ENCODE peak calls at places on chromosomes 16 and 17, in ten cellular contexts. J, A, F, W, C, S, V, K, Z and H are unnamed samples.
A peak's percentile ranks its signal among the peaks of the same experiment; 100 is the strongest.

GRCh38 chr17:69640073-69640472 is 225.6 kb downstream of the MAP2K6 start:
- DNase-seq in F (no peak), Z (no peak), V (no peak), K (no peak), S (no peak), C (no peak), J (no peak), A (no peak), W (no peak), H (no peak)

GRCh38 chr17:1087381-1088241 is 90.7 kb downstream of the TIMM22 start:
- DNase-seq in C (no peak), J (peak; percentile 49), A (no peak), W (no peak), F (peak; percentile 81), V (no peak), S (peak; percentile 74), Z (no peak), K (peak; percentile 95), H (peak; percentile 83)

GRCh38 chr16:85460983-85461813 is 151.9 kb upstream of the GSE1 start:
- DNase-seq in S (peak; percentile 78), K (peak; percentile 94), A (no peak), V (peak; percentile 8), F (no peak), J (no peak), Z (no peak), C (no peak), W (no peak), H (no peak)

GRCh38 chr16:74743668-74744299 is 30.8 kb downstream of the FA2H start:
- DNase-seq in S (peak; percentile 44), W (no peak), J (peak; percentile 22), C (no peak), Z (peak; percentile 98), A (no peak), F (peak; percentile 98), V (no peak), K (peak; percentile 56), H (no peak)

GRCh38 chr17:75688209-75688771 is 21.2 kb downstream of the SAP30BP start:
- DNase-seq in J (no peak), K (no peak), V (no peak), C (peak; percentile 48), A (no peak), W (no peak), Z (no peak), F (no peak), S (no peak), H (no peak)

GRCh38 chr16:52405441-52405840 is 141.5 kb downstream of the TOX3 start:
- DNase-seq in W (no peak), F (no peak), V (no peak), Z (no peak), A (no peak), C (no peak), S (no peak), J (no peak), K (no peak), H (no peak)

GRCh38 chr17:81741049-81741593 is 29.0 kb downstream of the SLC25A10 start:
- DNase-seq in V (no peak), J (no peak), S (no peak), C (no peak), A (no peak), Z (no peak), F (no peak), K (no peak), W (no peak), H (no peak)

GRCh38 chr17:67995568-67996191 is 589 bp downstream of the C17orf58 start:
- DNase-seq in K (no peak), Z (peak; percentile 29), A (no peak), C (peak; percentile 19), J (peak; percentile 20), S (peak; percentile 69), V (no peak), W (no peak), F (no peak), H (peak; percentile 70)

GRCh38 chr17:32515677-32516383 is 29.0 kb downstream of the CDK5R1 start:
- DNase-seq in V (no peak), C (no peak), W (no peak), A (no peak), J (no peak), Z (no peak), S (no peak), F (no peak), K (no peak), H (no peak)

GRCh38 chr16:14356064-14356463 is 274.0 kb downstream of the PARN start:
- DNase-seq in K (peak; percentile 67), A (no peak), J (no peak), W (no peak), Z (no peak), V (no peak), C (no peak), F (no peak), S (no peak), H (no peak)

GRCh38 chr16:17475104-17475503 is 4.3 kb upstream of the XYLT1 start:
- DNase-seq in F (no peak), K (no peak), C (no peak), Z (no peak), W (peak; percentile 28), J (no peak), A (no peak), V (no peak), S (no peak), H (no peak)

GRCh38 chr16:20956319-20956718 is 55.7 kb downstream of the LYRM1 start:
- DNase-seq in F (no peak), J (no peak), K (no peak), S (no peak), V (no peak), Z (no peak), W (no peak), C (no peak), A (no peak), H (no peak)

GRCh38 chr17:74126959-74127358 is 76.5 kb upstream of the RPL38 start:
- DNase-seq in F (no peak), V (no peak), K (no peak), J (no peak), S (no peak), C (no peak), W (no peak), Z (no peak), A (no peak), H (no peak)

GRCh38 chr17:72143245-72143644 is 22.4 kb downstream of the SOX9 start:
- DNase-seq in W (no peak), Z (no peak), S (no peak), C (no peak), F (no peak), J (no peak), A (no peak), V (no peak), K (peak; percentile 15), H (no peak)

GRCh38 chr17:77869041-77869595 is 89.4 kb upstream of the TNRC6C start:
- DNase-seq in C (no peak), J (no peak), V (no peak), K (no peak), A (no peak), Z (no peak), F (no peak), W (no peak), S (no peak), H (peak; percentile 12)

GRCh38 chr16:87575027-87575804 is 27.1 kb upstream of the JPH3 start:
- DNase-seq in W (no peak), A (no peak), S (no peak), J (no peak), K (no peak), Z (no peak), F (no peak), C (no peak), V (no peak), H (no peak)

GRCh38 chr16:24873028-24873427 is 27.3 kb downstream of the SLC5A11 start:
- DNase-seq in Z (no peak), K (no peak), C (no peak), W (no peak), S (no peak), V (no peak), A (no peak), J (no peak), F (no peak), H (no peak)